ENCODE peak calls at places on chromosomes 16 and 17, in ten cellular contexts. N is activated CD8-positive, alpha-beta T cell treated with anti-CD3 and anti-CD28 coated beads, Interleukin-2, amount 10 ng/mL, durations not matched to agents 7 days and 5 days; Y is stimulated activated CD8-positive, alpha-beta memory T cell treated with anti-CD3 and anti-CD28 coated beads, Interleukin-2, amount 100 ng/mL, for 48 hours; H is HuH-7; P is AG09319; V is HTR-8/SVneo; O is caudate nucleus; L is stimulated activated naive B cell treated with anti-CD40 and anti-IgM and Interleukin-4, amounts not matched to agents 10 μg/mL and 1 μg/mL and 100 μg/mL, for 72 hours; I is effector memory CD4-positive, alpha-beta T cell; D is anterior cingulate cortex. A is an unnamed sample.

GRCh38 chr17:185445-186138 is 4.1 kb upstream of the DOC2B start:
- DNase-seq in O (no peak), N (no peak), I (no peak), H (no peak), L (no peak), Y (peak), P (no peak), V (no peak), D (no peak), A (no peak)

GRCh38 chr17:79943354-79944241 is 92.1 kb downstream of the TBC1D16 start:
- DNase-seq in I (no peak), O (no peak), N (no peak), D (no peak), H (no peak), P (no peak), Y (no peak), L (no peak), V (no peak), A (no peak)

GRCh38 chr17:15738066-15738465 is 6.0 kb downstream of the TBC1D26 start:
- DNase-seq in O (no peak), V (no peak), D (no peak), N (no peak), I (no peak), L (no peak), P (no peak), Y (no peak), H (no peak), A (no peak)

GRCh38 chr17:55120651-55121050 is 144.1 kb upstream of the HLF start:
- DNase-seq in D (no peak), I (no peak), P (no peak), Y (no peak), O (no peak), L (no peak), V (no peak), N (no peak), H (no peak), A (no peak)

GRCh38 chr16:72467157-72467759 is 295.3 kb upstream of the PMFBP1 start:
- DNase-seq in H (peak), L (peak), I (no peak), O (no peak), V (peak), D (no peak), Y (no peak), N (peak), P (peak), A (no peak)

GRCh38 chr17:42743595-42744282 is 1.1 kb downstream of the EZH1 start:
- DNase-seq in P (no peak), V (peak), I (no peak), O (no peak), H (no peak), L (no peak), Y (no peak), N (no peak), D (no peak), A (no peak)

GRCh38 chr17:77445908-77446535 is 305.3 kb downstream of the SEC14L1 start:
- DNase-seq in P (no peak), N (peak), L (no peak), O (no peak), V (no peak), D (no peak), Y (no peak), H (no peak), I (peak), A (no peak)

GRCh38 chr16:2500634-2500936 is 13.2 kb upstream of the ATP6V0C start:
- DNase-seq in D (no peak), H (no peak), P (no peak), O (no peak), Y (no peak), V (no peak), N (no peak), I (no peak), L (no peak), A (no peak)

GRCh38 chr17:70426752-70427151 is 257.4 kb downstream of the KCNJ2 start:
- DNase-seq in V (no peak), D (no peak), Y (no peak), O (no peak), L (no peak), P (no peak), N (no peak), H (no peak), I (no peak), A (no peak)

GRCh38 chr16:86020971-86021370 is 122.0 kb downstream of the IRF8 start:
- DNase-seq in D (no peak), H (no peak), P (no peak), Y (no peak), V (no peak), L (no peak), O (no peak), N (no peak), I (no peak), A (no peak)

GRCh38 chr17:62763891-62764600 is 44.1 kb downstream of the MARCHF10 start:
- DNase-seq in L (no peak), N (no peak), V (no peak), Y (no peak), P (no peak), I (no peak), D (no peak), H (no peak), O (no peak), A (no peak)

GRCh38 chr16:58684001-58684353 is 593 bp downstream of the SLC38A7 start:
- DNase-seq in V (peak), P (no peak), Y (no peak), D (no peak), I (no peak), H (no peak), L (no peak), N (no peak), O (no peak), A (no peak)

GRCh38 chr17:77445030-77445907 is 304.5 kb downstream of the SEC14L1 start:
- DNase-seq in D (peak), N (peak), H (no peak), Y (peak), V (no peak), O (no peak), P (peak), I (peak), L (peak), A (no peak)

GRCh38 chr16:54051821-54052220 is 234.8 kb downstream of the IRX3 start:
- DNase-seq in D (no peak), L (no peak), H (no peak), N (no peak), O (no peak), I (no peak), P (no peak), V (no peak), Y (no peak), A (no peak)

GRCh38 chr16:84471966-84472365 is 32.5 kb downstream of the MEAK7 start:
- DNase-seq in O (no peak), V (no peak), P (no peak), D (no peak), N (peak), H (no peak), Y (no peak), L (no peak), I (no peak), A (no peak)

GRCh38 chr16:10517868-10518267 is 62.5 kb downstream of the EMP2 start:
- DNase-seq in O (no peak), Y (no peak), D (no peak), P (no peak), L (no peak), H (no peak), N (no peak), V (no peak), I (no peak), A (no peak)

GRCh38 chr17:55709440-55709839 is 13.2 kb downstream of the TMEM100 start:
- DNase-seq in O (no peak), Y (no peak), D (no peak), P (no peak), V (no peak), I (no peak), L (no peak), N (no peak), H (no peak), A (no peak)

GRCh38 chr17:13813347-13814240 is 211.9 kb upstream of the HS3ST3A1 start:
- DNase-seq in Y (no peak), D (no peak), P (no peak), N (no peak), O (no peak), L (no peak), V (no peak), H (peak), I (no peak), A (no peak)

GRCh38 chr17:15261818-15262290 is 3.3 kb downstream of the PMP22 start:
- DNase-seq in H (peak), N (no peak), I (no peak), D (no peak), L (no peak), P (no peak), O (no peak), V (no peak), Y (no peak), A (no peak)

GRCh38 chr17:50565559-50566350 is 5.2 kb downstream of the CACNA1G start:
- DNase-seq in L (no peak), Y (no peak), D (peak), N (no peak), H (no peak), O (peak), I (no peak), P (no peak), V (no peak), A (no peak)

GRCh38 chr16:51756447-51757123 is 605.5 kb upstream of the SALL1 start:
- DNase-seq in N (no peak), H (no peak), P (no peak), D (no peak), O (no peak), Y (no peak), L (no peak), I (no peak), V (no peak), A (no peak)

GRCh38 chr17:50477976-50478375 is 684 bp upstream of the RSAD1 start:
- DNase-seq in N (no peak), P (no peak), H (no peak), I (no peak), D (no peak), Y (no peak), L (no peak), O (no peak), V (no peak), A (no peak)

GRCh38 chr17:65261682-65262636 is 124.8 kb downstream of the RGS9 start:
- DNase-seq in D (no peak), P (no peak), V (no peak), O (no peak), H (no peak), Y (no peak), I (no peak), N (no peak), L (no peak), A (no peak)

GRCh38 chr17:40779181-40779909 is 3.0 kb downstream of the KRT27 start:
- DNase-seq in L (no peak), D (no peak), V (no peak), O (no peak), N (no peak), I (no peak), H (peak), Y (peak), P (no peak), A (no peak)

GRCh38 chr16:16036359-16036792 is 87.0 kb downstream of the ABCC1 start:
- DNase-seq in I (no peak), L (no peak), H (no peak), D (no peak), O (peak), N (no peak), Y (no peak), V (no peak), P (no peak), A (no peak)

GRCh38 chr17:29619251-29619650 is 3.5 kb downstream of the CORO6 start:
- DNase-seq in N (no peak), I (no peak), Y (no peak), V (peak), D (no peak), L (no peak), O (no peak), H (peak), P (no peak), A (no peak)

GRCh38 chr16:66521951-66522771 is 27.8 kb downstream of the TK2 start:
- DNase-seq in L (peak), D (no peak), N (peak), I (peak), Y (peak), P (no peak), V (no peak), O (no peak), H (no peak), A (peak)

GRCh38 chr17:13031718-13032350 is 14.0 kb upstream of the ELAC2 start:
- DNase-seq in V (peak), P (no peak), L (peak), O (no peak), Y (peak), H (peak), D (no peak), I (peak), N (peak), A (peak)

GRCh38 chr16:31460582-31461002 is 1.3 kb downstream of the ARMC5 start:
- DNase-seq in N (peak), P (peak), I (no peak), D (no peak), O (no peak), Y (no peak), V (no peak), L (no peak), H (no peak), A (no peak)

GRCh38 chr17:57284984-57285646 is 28.8 kb downstream of the MSI2 start:
- DNase-seq in I (no peak), H (no peak), P (no peak), N (peak), O (no peak), D (no peak), L (peak), V (no peak), Y (peak), A (no peak)

GRCh38 chr16:57646388-57647039 is 18.1 kb downstream of the ADGRG1 start:
- DNase-seq in O (no peak), V (no peak), L (no peak), H (no peak), I (no peak), Y (no peak), N (no peak), D (no peak), P (no peak), A (no peak)

GRCh38 chr17:5804226-5804625 is 219.9 kb upstream of the NLRP1 start:
- DNase-seq in P (no peak), V (no peak), I (no peak), Y (no peak), H (no peak), N (no peak), L (no peak), D (no peak), O (no peak), A (no peak)

GRCh38 chr16:20765732-20766131 is 1.9 kb downstream of the ACSM3 start:
- DNase-seq in I (no peak), L (no peak), N (no peak), Y (no peak), O (no peak), H (no peak), V (no peak), P (no peak), D (no peak), A (no peak)

GRCh38 chr17:82020874-82021727 is 1.6 kb downstream of the CENPX start:
- DNase-seq in H (peak), D (peak), I (no peak), P (peak), L (peak), Y (no peak), O (peak), N (peak), V (peak), A (no peak)

GRCh38 chr17:64131606-64132270 is 1.8 kb upstream of the ERN1 start:
- DNase-seq in V (no peak), I (no peak), L (peak), P (no peak), O (no peak), N (no peak), D (no peak), H (no peak), Y (no peak), A (no peak)

GRCh38 chr16:11402051-11402744 is 56.9 kb downstream of the RMI2 start:
- DNase-seq in N (no peak), L (no peak), V (no peak), H (no peak), D (no peak), Y (no peak), O (no peak), I (no peak), P (no peak), A (no peak)

GRCh38 chr17:13702266-13702665 is 100.5 kb upstream of the HS3ST3A1 start:
- DNase-seq in I (no peak), V (no peak), H (no peak), N (no peak), L (no peak), P (no peak), D (no peak), O (no peak), Y (no peak), A (no peak)